ENCODE peak calls at places on chromosome 7, in nine cellular contexts. D, S, M, V, N, U, A, O and J are unnamed samples.

GRCh38 chr7:83611776-83612175 is 37.2 kb downstream of the SEMA3E start:
- DNase-seq in O (no peak), S (no peak), U (no peak), V (no peak), D (no peak), M (no peak), A (no peak), N (no peak), J (no peak)

GRCh38 chr7:11082552-11083213 is 109.0 kb downstream of the PHF14 start:
- DNase-seq in M (no peak), V (peak; percentile 10), O (no peak), S (no peak), A (no peak), D (no peak), U (peak; percentile 2), N (no peak), J (no peak)

GRCh38 chr7:92631067-92631829 is 41.1 kb upstream of the FAM133B start:
- DNase-seq in D (peak; percentile 39), M (no peak), S (no peak), A (no peak), U (no peak), V (no peak), N (no peak), O (no peak), J (no peak)

GRCh38 chr7:116290740-116291139 is 80.4 kb downstream of the TES start:
- DNase-seq in D (no peak), A (no peak), U (no peak), V (no peak), O (no peak), S (no peak), M (no peak), N (no peak), J (no peak)

GRCh38 chr7:98872328-98872924 is 2.6 kb upstream of the TMEM130 start:
- DNase-seq in N (peak; percentile 9), O (no peak), A (no peak), M (peak; percentile 23), U (no peak), S (no peak), V (peak; percentile 25), D (peak; percentile 44), J (peak; percentile 16)

GRCh38 chr7:80632074-80632473 is 6.4 kb upstream of the CD36 start:
- DNase-seq in M (no peak), N (no peak), U (no peak), A (no peak), S (no peak), V (no peak), D (no peak), O (no peak), J (no peak)

GRCh38 chr7:7324698-7325097 is 142.4 kb downstream of the C1GALT1 start:
- DNase-seq in U (peak; percentile 29), S (no peak), V (peak; percentile 84), M (no peak), A (no peak), D (no peak), N (no peak), O (no peak), J (no peak)

GRCh38 chr7:92135100-92135429 is 788 bp upstream of the CYP51A1 start:
- DNase-seq in U (peak; percentile 11), N (no peak), S (no peak), O (no peak), D (peak; percentile 39), V (peak; percentile 47), M (no peak), A (no peak), J (no peak)

GRCh38 chr7:130948913-130949312 is 214.9 kb upstream of the KLF14 start:
- DNase-seq in O (no peak), D (no peak), U (no peak), V (no peak), M (no peak), A (no peak), S (no peak), N (no peak), J (no peak)

GRCh38 chr7:66847879-66848810 is 72.9 kb upstream of the TMEM248 start:
- DNase-seq in D (no peak), S (peak; percentile 37), U (peak; percentile 41), A (no peak), M (no peak), O (peak; percentile 88), N (no peak), V (peak; percentile 92), J (no peak)

GRCh38 chr7:77453531-77453930 is 37.4 kb upstream of the GSAP start:
- DNase-seq in O (peak; percentile 55), M (no peak), A (no peak), S (no peak), V (peak; percentile 52), D (no peak), U (no peak), N (no peak), J (no peak)

GRCh38 chr7:36119005-36119711 is 33.9 kb upstream of the EEPD1 start:
- DNase-seq in V (peak; percentile 98), N (no peak), M (no peak), D (no peak), S (peak; percentile 94), A (no peak), U (peak; percentile 76), O (peak; percentile 22), J (no peak)

GRCh38 chr7:37056256-37056655 is 332.0 kb upstream of the AOAH start:
- DNase-seq in N (no peak), U (no peak), S (no peak), O (no peak), V (no peak), M (no peak), D (no peak), A (no peak), J (no peak)

GRCh38 chr7:13920053-13920697 is 69.3 kb downstream of the ETV1 start:
- DNase-seq in O (peak; percentile 99), M (no peak), D (peak; percentile 9), V (peak; percentile 99), A (no peak), S (peak; percentile 100), N (no peak), U (peak; percentile 83), J (no peak)

GRCh38 chr7:150003304-150003810 is 129.6 kb downstream of the ATP6V0E2 start:
- DNase-seq in D (peak; percentile 6), O (peak; percentile 1), U (no peak), V (no peak), N (no peak), M (no peak), A (no peak), S (no peak), J (no peak)

GRCh38 chr7:113774182-113774807 is 144.5 kb downstream of the PPP1R3A start:
- DNase-seq in S (peak; percentile 9), D (no peak), N (no peak), U (peak; percentile 20), A (peak; percentile 34), V (peak; percentile 68), O (peak; percentile 71), M (no peak), J (no peak)

GRCh38 chr7:149690688-149691446 is 82.5 kb downstream of the ZNF467 start:
- DNase-seq in M (no peak), S (peak; percentile 52), U (peak; percentile 27), V (peak; percentile 81), O (peak; percentile 3), N (no peak), A (peak; percentile 27), D (peak; percentile 84), J (no peak)

GRCh38 chr7:6299774-6300173 is 27.4 kb upstream of the CYTH3 start:
- DNase-seq in S (no peak), O (no peak), U (no peak), A (no peak), N (no peak), V (no peak), M (no peak), D (no peak), J (no peak)

GRCh38 chr7:1368682-1369571 is 90.3 kb downstream of the MICALL2 start:
- DNase-seq in M (no peak), D (peak; percentile 100), V (no peak), U (peak; percentile 77), S (no peak), O (peak; percentile 4), A (no peak), N (no peak), J (no peak)
- TF ChIP-seq CTCF in M (no peak), D (peak; percentile 75), V (no peak), U (no peak), S (no peak), O (no peak), A (no peak), N (no peak), J (no peak)

GRCh38 chr7:155405399-155406318 is 52.3 kb upstream of the EN2 start:
- DNase-seq in V (no peak), A (no peak), U (no peak), S (no peak), M (no peak), D (peak; percentile 36), O (no peak), N (no peak), J (no peak)
- TF ChIP-seq CTCF in V (no peak), A (no peak), U (no peak), S (no peak), M (no peak), D (peak; percentile 40), O (no peak), N (no peak), J (no peak)

DNA sequence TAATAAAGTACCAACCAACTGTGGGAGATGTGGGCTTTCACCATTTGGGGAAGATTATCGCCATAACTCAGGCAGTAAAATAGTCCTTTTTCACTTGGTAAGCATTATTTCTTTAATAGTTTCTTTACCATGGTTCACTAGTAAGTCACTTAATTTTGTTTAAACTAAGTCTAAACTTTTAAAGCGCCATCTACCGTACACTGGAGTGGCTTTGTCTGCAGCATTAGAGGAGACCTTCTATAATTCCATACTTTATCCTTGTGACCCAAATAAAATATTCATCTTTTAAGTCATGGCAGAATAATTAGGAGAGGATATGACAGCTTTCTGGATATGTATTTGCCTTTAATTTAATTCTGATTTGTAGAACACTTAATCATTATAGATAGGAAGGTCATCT is 468.0 kb downstream of the MAGI2 start:
- DNase-seq in O (no peak), S (no peak), U (no peak), A (no peak), M (no peak), V (no peak), D (no peak), N (no peak), J (no peak)
- TF ChIP-seq CTCF in O (no peak), S (no peak), U (no peak), A (no peak), M (no peak), V (no peak), D (no peak), N (no peak), J (no peak)

DNA sequence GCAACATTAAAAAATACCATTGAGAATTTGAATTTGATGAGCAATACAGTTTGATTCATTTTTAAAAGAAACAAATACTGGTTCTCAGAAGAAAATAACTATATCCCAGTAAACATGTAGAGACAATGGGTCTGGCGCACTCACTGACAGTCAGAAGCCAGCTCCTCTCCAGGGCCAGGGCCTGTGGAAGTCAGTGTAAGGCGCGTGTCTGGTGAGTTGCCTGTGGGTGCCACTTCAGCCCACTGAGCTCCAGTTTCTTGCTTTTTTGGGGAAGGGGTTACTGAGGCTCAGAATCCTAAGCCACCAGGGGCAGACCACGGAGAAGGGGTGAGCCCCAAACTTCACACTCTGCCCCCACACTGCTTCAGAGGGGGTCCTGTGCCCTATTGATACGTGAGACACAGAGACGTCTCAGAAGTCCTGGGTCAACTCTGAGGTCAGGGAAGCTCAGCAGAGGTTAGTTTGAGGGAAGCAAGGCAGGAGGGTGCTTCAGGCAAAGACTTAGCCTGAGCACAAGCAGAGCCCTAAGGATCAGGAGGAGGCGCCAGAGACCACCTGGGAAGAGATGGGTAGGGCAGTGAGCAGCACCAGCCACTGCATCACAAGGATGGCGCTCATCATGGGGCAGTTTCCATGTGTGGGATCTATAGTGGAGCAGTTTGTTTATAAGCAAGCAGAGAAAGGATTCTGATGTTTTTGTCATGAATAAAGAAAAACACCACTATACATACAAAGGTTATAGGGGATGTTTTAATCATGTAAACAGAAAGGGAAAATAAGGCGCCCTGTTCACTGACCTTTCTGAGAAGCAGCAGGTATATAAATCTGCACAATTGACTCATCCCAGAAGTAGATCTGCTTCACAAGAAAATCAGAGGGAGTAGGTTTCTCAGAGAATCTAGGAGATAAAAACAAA is 95.7 kb downstream of the PKD1L1 start:
- DNase-seq in U (no peak), O (no peak), D (no peak), N (no peak), V (peak; percentile 8), M (no peak), A (no peak), S (no peak), J (no peak)
- TF ChIP-seq CTCF in U (no peak), O (no peak), D (peak; percentile 15), N (no peak), V (peak; percentile 19), M (no peak), A (no peak), S (peak; percentile 20), J (no peak)